ENCODE peak calls at places on chromosomes 11 and 22, in ten cellular contexts. N is A549, B is thyroid gland, I is breast epithelium, Q is ovary, E is brain microvascular endothelial cell, M is OCI-LY7, C is IMR-90, J is pancreas, G is Peyer's patch. K is an unnamed sample.

GRCh38 chr11:77069336-77069968 is 2.7 kb downstream of the CAPN5 start:
- DNase-seq in N (no peak), B (no peak), I (no peak), Q (peak), E (no peak), M (no peak), C (no peak), J (no peak), G (no peak), K (no peak)

GRCh38 chr11:121237686-121238658 is 54.6 kb upstream of the SC5D start:
- DNase-seq in N (no peak), B (no peak), I (no peak), Q (no peak), E (peak), M (peak), C (peak), J (no peak), G (no peak), K (peak)

GRCh38 chr11:63915961-63916836 is 765 bp downstream of the RCOR2 start:
- DNase-seq in N (peak), B (no peak), I (no peak), Q (peak), E (no peak), M (peak), C (no peak), J (peak), G (peak), K (no peak)

GRCh38 chr11:124762077-124762623 is at the start of gene ESAM:
- DNase-seq in N (peak), B (peak), I (no peak), Q (no peak), E (no peak), M (peak), C (no peak), J (peak), G (peak), K (no peak)

GRCh38 chr11:65486570-65487466 is 12.0 kb upstream of the MALAT1 start:
- DNase-seq in N (no peak), B (no peak), I (no peak), Q (no peak), E (no peak), M (no peak), C (no peak), J (peak), G (peak), K (no peak)

GRCh38 chr11:132126973-132127900 is 756.8 kb downstream of the NTM start:
- DNase-seq in N (no peak), B (peak), I (peak), Q (no peak), E (peak), M (no peak), C (peak), J (no peak), G (no peak), K (peak)

GRCh38 chr22:42300286-42301071 is 30.0 kb upstream of the TCF20 start:
- DNase-seq in N (no peak), B (no peak), I (no peak), Q (no peak), E (no peak), M (peak), C (no peak), J (no peak), G (no peak), K (no peak)

GRCh38 chr11:46903846-46904245 is 14.5 kb downstream of the LRP4 start:
- DNase-seq in N (no peak), B (no peak), I (no peak), Q (peak), E (no peak), M (peak), C (no peak), J (peak), G (no peak), K (no peak)

GRCh38 chr11:69002101-69002742 is 10.8 kb downstream of the MRGPRF start:
- DNase-seq in N (no peak), B (no peak), I (no peak), Q (no peak), E (no peak), M (no peak), C (no peak), J (peak), G (no peak), K (no peak)

GRCh38 chr22:45870011-45870410 is 107.0 kb downstream of the WNT7B start:
- DNase-seq in N (no peak), B (no peak), I (peak), Q (no peak), E (no peak), M (no peak), C (no peak), J (no peak), G (no peak), K (no peak)

GRCh38 chr11:46161201-46161600 is 39.9 kb upstream of the PHF21A start:
- DNase-seq in N (no peak), B (no peak), I (no peak), Q (no peak), E (no peak), M (no peak), C (no peak), J (no peak), G (no peak), K (no peak)

GRCh38 chr11:122167100-122167499 is 51.1 kb upstream of the BLID start:
- DNase-seq in N (no peak), B (no peak), I (no peak), Q (no peak), E (no peak), M (no peak), C (peak), J (no peak), G (no peak), K (peak)

GRCh38 chr11:74018331-74019005 is 9.6 kb upstream of the UCP3 start:
- DNase-seq in N (no peak), B (peak), I (peak), Q (peak), E (peak), M (no peak), C (peak), J (peak), G (peak), K (peak)

GRCh38 chr11:31802609-31802989 is 8.5 kb downstream of the PAX6 start:
- DNase-seq in N (no peak), B (no peak), I (no peak), Q (no peak), E (no peak), M (no peak), C (no peak), J (peak), G (no peak), K (no peak)

GRCh38 chr11:127454856-127455255 is 454.3 kb upstream of the KIRREL3 start:
- DNase-seq in N (no peak), B (no peak), I (no peak), Q (no peak), E (no peak), M (no peak), C (no peak), J (no peak), G (no peak), K (no peak)
- TF ChIP-seq CTCF in N (no peak), B (no peak), I (no peak), Q (no peak), E (no peak), M (no peak), C (no peak), J (no peak), G (no peak), K (no peak)

DNA sequence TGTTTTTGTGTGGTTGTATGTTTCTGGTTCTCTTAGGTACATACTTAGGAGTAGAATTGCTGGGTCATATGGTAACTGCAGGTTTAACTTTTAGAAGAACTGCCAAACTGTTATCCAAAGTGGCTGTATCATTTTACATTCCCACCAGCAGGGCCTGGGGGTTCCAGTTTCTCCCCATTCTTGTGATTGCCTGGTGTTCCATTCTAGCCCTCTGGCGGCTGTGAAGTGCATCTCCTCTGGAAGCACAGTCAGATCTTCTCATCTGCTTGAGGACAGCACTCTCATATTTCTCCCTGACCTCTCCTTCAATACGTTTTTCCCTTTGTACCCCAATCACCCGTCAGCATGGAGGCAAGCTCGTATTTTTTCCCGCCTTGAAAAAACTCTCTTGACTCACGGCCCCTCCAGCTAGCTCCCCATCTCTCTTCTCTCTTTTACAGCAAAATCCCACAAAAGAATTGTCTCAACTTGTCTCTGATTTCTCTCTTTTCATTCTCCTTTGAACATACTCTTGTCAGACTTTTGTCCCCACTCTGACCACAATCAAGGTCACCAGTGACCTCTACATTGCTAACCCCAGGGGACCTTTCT is 56.8 kb upstream of the THY1 start:
- DNase-seq in N (peak), B (no peak), I (peak), Q (no peak), E (peak), M (peak), C (peak), J (peak), G (peak), K (peak)
- TF ChIP-seq CTCF in N (peak), B (peak), I (no peak), Q (no peak), E (peak), M (peak), C (peak), J (no peak), G (no peak), K (peak)

GRCh38 chr11:111476961-111477360 is 35.2 kb downstream of the BTG4 start:
- DNase-seq in N (no peak), B (no peak), I (no peak), Q (no peak), E (no peak), M (no peak), C (no peak), J (no peak), G (no peak), K (no peak)

GRCh38 chr11:111476366-111476765 is 35.8 kb downstream of the BTG4 start:
- DNase-seq in N (no peak), B (no peak), I (no peak), Q (no peak), E (no peak), M (no peak), C (peak), J (no peak), G (no peak), K (peak)

GRCh38 chr11:111477898-111478297 is 34.3 kb downstream of the BTG4 start:
- DNase-seq in N (no peak), B (no peak), I (no peak), Q (no peak), E (no peak), M (no peak), C (no peak), J (no peak), G (no peak), K (no peak)

GRCh38 chr11:111483431-111483830 is 28.8 kb downstream of the BTG4 start:
- DNase-seq in N (no peak), B (no peak), I (no peak), Q (no peak), E (no peak), M (no peak), C (no peak), J (no peak), G (no peak), K (no peak)

DNA sequence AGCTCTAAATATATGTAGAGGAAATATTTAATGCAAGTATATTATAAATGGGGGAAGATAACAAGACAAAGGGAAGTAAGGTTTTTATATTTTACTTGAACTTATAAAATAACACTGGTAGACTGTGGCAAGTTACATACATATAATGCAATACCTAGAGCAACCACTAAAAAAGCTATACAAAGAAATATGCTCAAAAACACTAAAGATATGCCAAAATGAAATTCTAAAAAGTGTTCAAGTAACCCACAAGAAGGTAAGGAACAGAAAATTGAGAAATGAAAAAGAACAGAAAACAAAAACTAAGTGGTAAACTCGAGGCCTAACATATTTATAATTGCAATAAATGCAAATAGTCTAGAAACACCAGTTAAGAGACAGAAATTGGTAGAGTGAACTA is 32.5 kb downstream of the BTG4 start:
- DNase-seq in N (no peak), B (no peak), I (no peak), Q (no peak), E (no peak), M (no peak), C (no peak), J (no peak), G (no peak), K (no peak)
- TF ChIP-seq CTCF in N (no peak), B (no peak), I (no peak), Q (no peak), E (no peak), M (no peak), C (no peak), J (no peak), G (peak), K (no peak)

DNA sequence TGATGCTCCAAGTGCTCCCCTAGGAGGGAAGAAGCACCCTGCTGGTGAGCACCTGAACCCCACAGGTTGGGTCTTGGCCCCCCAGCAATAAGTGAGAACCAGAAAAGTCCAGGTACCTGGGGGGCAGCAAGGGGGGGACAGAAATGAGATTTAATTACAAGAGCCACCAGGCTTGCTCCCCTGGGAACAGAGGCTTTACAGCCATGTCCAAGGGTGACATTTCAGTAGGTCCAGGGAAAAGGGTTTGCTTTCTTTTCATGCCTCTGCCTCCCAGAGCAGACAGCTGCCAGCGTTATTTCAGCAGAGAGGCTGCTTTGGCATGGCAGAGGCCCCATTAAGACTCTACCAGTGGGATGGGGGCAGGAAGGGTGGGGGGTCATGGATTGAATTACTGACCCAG is 437.7 kb downstream of the BUD13 start:
- DNase-seq in N (no peak), B (no peak), I (no peak), Q (no peak), E (no peak), M (no peak), C (no peak), J (no peak), G (no peak), K (no peak)
- TF ChIP-seq CTCF in N (no peak), B (no peak), I (no peak), Q (no peak), E (no peak), M (no peak), C (no peak), J (no peak), G (no peak), K (no peak)

GRCh38 chr11:104151404-104152204 is 12.3 kb downstream of the PDGFD start:
- DNase-seq in N (no peak), B (no peak), I (no peak), Q (no peak), E (no peak), M (peak), C (no peak), J (no peak), G (no peak), K (peak)
- TF ChIP-seq CTCF in N (no peak), B (peak), I (no peak), Q (no peak), E (peak), M (peak), C (peak), J (peak), G (peak), K (peak)

GRCh38 chr11:70486731-70487130 is 88.4 kb downstream of the CTTN start:
- DNase-seq in N (no peak), B (no peak), I (no peak), Q (no peak), E (no peak), M (no peak), C (no peak), J (no peak), G (no peak), K (no peak)
- TF ChIP-seq CTCF in N (no peak), B (no peak), I (no peak), Q (no peak), E (no peak), M (no peak), C (no peak), J (no peak), G (no peak), K (no peak)

DNA sequence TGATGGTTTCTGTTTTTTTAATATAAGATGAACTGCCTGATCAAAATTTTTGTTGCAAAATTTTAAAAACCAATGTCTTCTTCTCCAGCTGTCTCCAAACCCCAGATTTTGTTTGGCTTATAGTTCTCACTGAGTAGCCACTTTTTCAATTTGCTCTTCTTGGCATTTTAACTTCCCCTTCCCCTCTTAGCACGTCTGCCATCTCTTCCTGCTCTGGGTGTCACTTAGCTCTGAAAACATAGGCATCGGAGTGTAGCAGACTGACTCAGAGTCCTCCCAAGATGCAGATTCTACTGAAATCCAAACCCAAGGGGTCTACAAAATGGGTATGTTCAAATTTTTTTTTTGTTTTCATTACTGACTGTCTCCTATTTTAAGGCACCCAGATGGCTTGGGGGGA is 270.3 kb upstream of the KIRREL3 start:
- DNase-seq in N (no peak), B (no peak), I (no peak), Q (no peak), E (no peak), M (no peak), C (no peak), J (no peak), G (no peak), K (no peak)
- TF ChIP-seq CTCF in N (no peak), B (no peak), I (no peak), Q (no peak), E (no peak), M (no peak), C (no peak), J (no peak), G (no peak), K (no peak)

GRCh38 chr11:28903716-28904115 is 795.5 kb downstream of the METTL15 start:
- DNase-seq in N (no peak), B (no peak), I (no peak), Q (no peak), E (peak), M (no peak), C (peak), J (no peak), G (no peak), K (peak)

GRCh38 chr11:28900427-28900826 is 792.2 kb downstream of the METTL15 start:
- DNase-seq in N (no peak), B (no peak), I (no peak), Q (no peak), E (no peak), M (no peak), C (no peak), J (no peak), G (no peak), K (no peak)

DNA sequence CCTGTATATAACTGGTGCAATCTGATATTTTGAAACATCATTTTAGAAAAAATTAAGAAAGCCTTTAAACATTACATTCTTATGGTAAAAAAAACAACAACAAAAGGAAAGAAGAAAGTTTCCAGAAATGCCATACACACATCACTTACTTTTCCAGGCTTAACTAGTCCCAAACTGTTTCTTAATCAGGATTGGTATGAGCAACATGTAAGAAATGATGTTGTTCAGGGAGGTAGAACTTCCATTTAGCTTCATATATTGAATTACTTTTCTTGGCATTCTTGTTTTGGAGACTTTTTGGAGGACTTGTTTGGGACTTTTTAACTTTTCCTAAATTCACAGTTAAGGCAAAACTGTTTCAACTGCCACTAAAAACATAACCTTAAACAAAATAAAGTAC is 791.5 kb downstream of the METTL15 start:
- DNase-seq in N (no peak), B (no peak), I (no peak), Q (no peak), E (no peak), M (no peak), C (peak), J (no peak), G (no peak), K (no peak)
- TF ChIP-seq CTCF in N (no peak), B (no peak), I (no peak), Q (no peak), E (no peak), M (no peak), C (no peak), J (no peak), G (no peak), K (no peak)

GRCh38 chr22:44623771-44624510 is 78.1 kb upstream of the PRR5 start:
- DNase-seq in N (peak), B (no peak), I (no peak), Q (no peak), E (peak), M (peak), C (peak), J (peak), G (no peak), K (no peak)
- TF ChIP-seq CTCF in N (peak), B (peak), I (no peak), Q (no peak), E (peak), M (peak), C (peak), J (no peak), G (no peak), K (no peak)

DNA sequence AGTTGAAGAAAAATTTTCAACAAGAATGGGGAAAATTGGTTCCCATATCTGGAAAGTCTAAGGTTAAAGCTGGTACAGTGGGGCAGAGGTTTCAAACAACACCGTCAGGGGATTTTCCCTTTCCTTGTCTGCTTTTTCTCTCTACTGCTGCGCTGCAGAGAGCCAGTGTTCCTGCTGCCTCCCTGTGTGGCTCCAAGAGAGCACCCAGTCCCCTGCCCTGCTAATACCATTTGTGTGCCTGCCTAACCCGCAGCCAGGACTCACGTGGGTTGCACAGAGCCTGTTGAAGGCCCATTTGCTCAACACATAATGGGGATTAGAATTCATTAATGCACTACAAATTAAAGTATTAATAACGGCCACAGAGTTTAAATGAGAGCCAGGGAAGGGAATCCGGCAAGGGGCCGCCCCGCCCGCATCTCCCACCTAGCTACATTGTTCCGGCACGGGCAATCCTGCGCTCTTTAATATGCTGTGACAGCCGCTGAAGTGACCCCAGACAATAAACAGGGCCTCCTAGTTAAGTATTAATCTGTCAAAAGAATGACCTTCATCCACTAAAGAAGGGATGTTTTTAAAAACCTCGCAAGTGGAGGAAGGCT is 211.2 kb downstream of the NXPE2 start:
- DNase-seq in N (no peak), B (no peak), I (no peak), Q (no peak), E (no peak), M (no peak), C (no peak), J (no peak), G (no peak), K (no peak)
- TF ChIP-seq CTCF in N (no peak), B (no peak), I (no peak), Q (no peak), E (no peak), M (no peak), C (no peak), J (no peak), G (no peak), K (no peak)

K was measured in fibroblast of mammary gland.